ENCODE peak calls at places on chromosome 3, in eight cellular contexts. Z, N, Y, F, M, T, R and J are unnamed samples.

GRCh38 chr3:169389211-169389924 is 274.1 kb downstream of the MECOM start:
- DNase-seq in Z (peak), R (no peak), T (no peak), N (no peak), F (no peak), Y (no peak), M (no peak), J (peak)

GRCh38 chr3:86787091-86787490 is 203.9 kb downstream of the VGLL3 start:
- DNase-seq in Z (peak), Y (no peak), M (no peak), F (no peak), N (no peak), T (peak), R (no peak), J (no peak)

GRCh38 chr3:89841041-89841440 is 733.6 kb downstream of the EPHA3 start:
- DNase-seq in Z (no peak), Y (no peak), R (no peak), M (no peak), F (no peak), T (peak), N (no peak), J (no peak)

GRCh38 chr3:106332884-106333283 is 464.1 kb upstream of the CBLB start:
- DNase-seq in T (no peak), R (no peak), Z (peak), N (no peak), F (no peak), Y (no peak), M (no peak), J (no peak)

GRCh38 chr3:102169915-102170479 is 264.8 kb upstream of the ZPLD1 start:
- DNase-seq in T (peak), M (no peak), Z (no peak), F (no peak), N (no peak), R (no peak), Y (no peak), J (no peak)

GRCh38 chr3:69890691-69891090 is 108.8 kb upstream of the SAMMSON start:
- DNase-seq in R (no peak), Y (no peak), Z (no peak), N (no peak), F (no peak), T (peak), M (no peak), J (no peak)

GRCh38 chr3:119690043-119690656 is 12.7 kb upstream of the CFAP91 start:
- DNase-seq in Y (no peak), R (no peak), N (no peak), T (peak), M (peak), Z (peak), F (no peak), J (peak)

GRCh38 chr3:112074616-112075497 is 11.3 kb upstream of the C3orf52 start:
- DNase-seq in T (peak), N (peak), Y (no peak), Z (peak), R (peak), M (peak), F (peak), J (peak)